ENCODE peak calls at places on chromosomes 12 and 14, in six cellular contexts. One of them, this sample, is unnamed.

GRCh38 chr12:21599143-21599999 is 5.3 kb downstream of the GYS2 start:
- ATAC-seq in Right ventricle myocardium inferior: no peak
- ATAC-seq in heart left ventricle: no peak
- ATAC-seq in activated CD8-positive, alpha-beta T cell treated with anti-CD3 and anti-CD28 coated beads, Interleukin-2, amount 10 ng/mL, durations not matched to agents 7 days and 5 days: no peak
- ATAC-seq in activated CD8-positive, alpha-beta memory T cell treated with anti-CD3 and anti-CD28 coated beads, Interleukin-2, amount 10 ng/mL, durations not matched to agents 7 days and 5 days: no peak
- ATAC-seq in omental fat pad: no peak
- ATAC-seq in this sample: no peak

GRCh38 chr14:88063807-88064206 is 58.9 kb downstream of the GPR65 start:
- ATAC-seq in Right ventricle myocardium inferior: no peak
- ATAC-seq in heart left ventricle: no peak
- ATAC-seq in activated CD8-positive, alpha-beta T cell treated with anti-CD3 and anti-CD28 coated beads, Interleukin-2, amount 10 ng/mL, durations not matched to agents 7 days and 5 days: no peak
- ATAC-seq in activated CD8-positive, alpha-beta memory T cell treated with anti-CD3 and anti-CD28 coated beads, Interleukin-2, amount 10 ng/mL, durations not matched to agents 7 days and 5 days: no peak
- ATAC-seq in omental fat pad: no peak
- ATAC-seq in this sample: no peak

GRCh38 chr12:11998944-11999315 is 71.8 kb upstream of the BCL2L14 start:
- ATAC-seq in Right ventricle myocardium inferior: no peak
- ATAC-seq in heart left ventricle: no peak
- ATAC-seq in activated CD8-positive, alpha-beta T cell treated with anti-CD3 and anti-CD28 coated beads, Interleukin-2, amount 10 ng/mL, durations not matched to agents 7 days and 5 days: no peak
- ATAC-seq in activated CD8-positive, alpha-beta memory T cell treated with anti-CD3 and anti-CD28 coated beads, Interleukin-2, amount 10 ng/mL, durations not matched to agents 7 days and 5 days: no peak
- ATAC-seq in omental fat pad: no peak
- ATAC-seq in this sample: no peak

GRCh38 chr14:68771631-68772030 is 21.2 kb downstream of the ZFP36L1 start:
- ATAC-seq in Right ventricle myocardium inferior: peak; percentile 67
- ATAC-seq in heart left ventricle: peak; percentile 86
- ATAC-seq in activated CD8-positive, alpha-beta T cell treated with anti-CD3 and anti-CD28 coated beads, Interleukin-2, amount 10 ng/mL, durations not matched to agents 7 days and 5 days: peak; percentile 73
- ATAC-seq in activated CD8-positive, alpha-beta memory T cell treated with anti-CD3 and anti-CD28 coated beads, Interleukin-2, amount 10 ng/mL, durations not matched to agents 7 days and 5 days: peak; percentile 60
- ATAC-seq in omental fat pad: no peak
- ATAC-seq in this sample: peak; percentile 42

GRCh38 chr12:111636209-111636928 is 37.3 kb upstream of the ATXN2 start:
- ATAC-seq in Right ventricle myocardium inferior: peak; percentile 79
- ATAC-seq in heart left ventricle: peak; percentile 74
- ATAC-seq in activated CD8-positive, alpha-beta T cell treated with anti-CD3 and anti-CD28 coated beads, Interleukin-2, amount 10 ng/mL, durations not matched to agents 7 days and 5 days: no peak
- ATAC-seq in activated CD8-positive, alpha-beta memory T cell treated with anti-CD3 and anti-CD28 coated beads, Interleukin-2, amount 10 ng/mL, durations not matched to agents 7 days and 5 days: no peak
- ATAC-seq in omental fat pad: peak; percentile 57
- ATAC-seq in this sample: peak; percentile 69

GRCh38 chr12:110373025-110373876 is 30.3 kb downstream of the ANAPC7 start:
- ATAC-seq in Right ventricle myocardium inferior: peak; percentile 79
- ATAC-seq in heart left ventricle: peak; percentile 70
- ATAC-seq in activated CD8-positive, alpha-beta T cell treated with anti-CD3 and anti-CD28 coated beads, Interleukin-2, amount 10 ng/mL, durations not matched to agents 7 days and 5 days: no peak
- ATAC-seq in activated CD8-positive, alpha-beta memory T cell treated with anti-CD3 and anti-CD28 coated beads, Interleukin-2, amount 10 ng/mL, durations not matched to agents 7 days and 5 days: no peak
- ATAC-seq in omental fat pad: no peak
- ATAC-seq in this sample: peak; percentile 66

GRCh38 chr14:105839425-105840265 is 313.3 kb downstream of the TMEM121 start:
- ATAC-seq in Right ventricle myocardium inferior: no peak
- ATAC-seq in heart left ventricle: no peak
- ATAC-seq in activated CD8-positive, alpha-beta T cell treated with anti-CD3 and anti-CD28 coated beads, Interleukin-2, amount 10 ng/mL, durations not matched to agents 7 days and 5 days: no peak
- ATAC-seq in activated CD8-positive, alpha-beta memory T cell treated with anti-CD3 and anti-CD28 coated beads, Interleukin-2, amount 10 ng/mL, durations not matched to agents 7 days and 5 days: no peak
- ATAC-seq in omental fat pad: no peak
- ATAC-seq in this sample: no peak

GRCh38 chr12:685388-685787 is 22.1 kb upstream of the NINJ2 start:
- ATAC-seq in Right ventricle myocardium inferior: no peak
- ATAC-seq in heart left ventricle: peak; percentile 47
- ATAC-seq in activated CD8-positive, alpha-beta T cell treated with anti-CD3 and anti-CD28 coated beads, Interleukin-2, amount 10 ng/mL, durations not matched to agents 7 days and 5 days: peak; percentile 96
- ATAC-seq in activated CD8-positive, alpha-beta memory T cell treated with anti-CD3 and anti-CD28 coated beads, Interleukin-2, amount 10 ng/mL, durations not matched to agents 7 days and 5 days: peak; percentile 92
- ATAC-seq in omental fat pad: no peak
- ATAC-seq in this sample: no peak

GRCh38 chr14:68261092-68261842 is 441.7 kb downstream of the RAD51B start:
- ATAC-seq in Right ventricle myocardium inferior: no peak
- ATAC-seq in heart left ventricle: no peak
- ATAC-seq in activated CD8-positive, alpha-beta T cell treated with anti-CD3 and anti-CD28 coated beads, Interleukin-2, amount 10 ng/mL, durations not matched to agents 7 days and 5 days: no peak
- ATAC-seq in activated CD8-positive, alpha-beta memory T cell treated with anti-CD3 and anti-CD28 coated beads, Interleukin-2, amount 10 ng/mL, durations not matched to agents 7 days and 5 days: no peak
- ATAC-seq in omental fat pad: no peak
- ATAC-seq in this sample: no peak

GRCh38 chr12:116672842-116673516 is 64.9 kb downstream of the SPRING1 start:
- ATAC-seq in Right ventricle myocardium inferior: no peak
- ATAC-seq in heart left ventricle: no peak
- ATAC-seq in activated CD8-positive, alpha-beta T cell treated with anti-CD3 and anti-CD28 coated beads, Interleukin-2, amount 10 ng/mL, durations not matched to agents 7 days and 5 days: peak; percentile 86
- ATAC-seq in activated CD8-positive, alpha-beta memory T cell treated with anti-CD3 and anti-CD28 coated beads, Interleukin-2, amount 10 ng/mL, durations not matched to agents 7 days and 5 days: peak; percentile 88
- ATAC-seq in omental fat pad: no peak
- ATAC-seq in this sample: no peak

GRCh38 chr14:31788340-31788739 is 227.1 kb downstream of the NUBPL start:
- ATAC-seq in Right ventricle myocardium inferior: no peak
- ATAC-seq in heart left ventricle: no peak
- ATAC-seq in activated CD8-positive, alpha-beta T cell treated with anti-CD3 and anti-CD28 coated beads, Interleukin-2, amount 10 ng/mL, durations not matched to agents 7 days and 5 days: no peak
- ATAC-seq in activated CD8-positive, alpha-beta memory T cell treated with anti-CD3 and anti-CD28 coated beads, Interleukin-2, amount 10 ng/mL, durations not matched to agents 7 days and 5 days: no peak
- ATAC-seq in omental fat pad: no peak
- ATAC-seq in this sample: no peak

GRCh38 chr14:97710726-97711125 is 913.5 kb downstream of the VRK1 start:
- ATAC-seq in Right ventricle myocardium inferior: no peak
- ATAC-seq in heart left ventricle: no peak
- ATAC-seq in activated CD8-positive, alpha-beta T cell treated with anti-CD3 and anti-CD28 coated beads, Interleukin-2, amount 10 ng/mL, durations not matched to agents 7 days and 5 days: no peak
- ATAC-seq in activated CD8-positive, alpha-beta memory T cell treated with anti-CD3 and anti-CD28 coated beads, Interleukin-2, amount 10 ng/mL, durations not matched to agents 7 days and 5 days: no peak
- ATAC-seq in omental fat pad: no peak
- ATAC-seq in this sample: no peak

GRCh38 chr12:131096681-131097181 is 143.0 kb downstream of the ADGRD1 start:
- ATAC-seq in Right ventricle myocardium inferior: no peak
- ATAC-seq in heart left ventricle: no peak
- ATAC-seq in activated CD8-positive, alpha-beta T cell treated with anti-CD3 and anti-CD28 coated beads, Interleukin-2, amount 10 ng/mL, durations not matched to agents 7 days and 5 days: no peak
- ATAC-seq in activated CD8-positive, alpha-beta memory T cell treated with anti-CD3 and anti-CD28 coated beads, Interleukin-2, amount 10 ng/mL, durations not matched to agents 7 days and 5 days: no peak
- ATAC-seq in omental fat pad: no peak
- ATAC-seq in this sample: no peak

This sample was measured in gastroesophageal sphincter.